ENCODE peak calls at places on chromosomes 4 and X, in eight cellular contexts. One of them, this sample, is unnamed.

GRCh38 chrX:53714580-53715335 is 28.2 kb upstream of the HUWE1 start:
- DNase-seq in stomach: peak; percentile 66
- DNase-seq in HCT116: peak; percentile 4
- DNase-seq in GM23338: peak; percentile 15
- DNase-seq in H1: no peak
- DNase-seq in sigmoid colon: no peak
- DNase-seq in upper lobe of left lung: peak; percentile 70
- DNase-seq in breast epithelium: peak; percentile 52
- DNase-seq in this sample: no peak

GRCh38 chr4:57605374-57605773 is 495.2 kb upstream of the IGFBP7 start:
- DNase-seq in breast epithelium: no peak
- DNase-seq in HCT116: no peak
- DNase-seq in stomach: no peak
- DNase-seq in upper lobe of left lung: no peak
- DNase-seq in sigmoid colon: no peak
- DNase-seq in GM23338: no peak
- DNase-seq in H1: no peak
- DNase-seq in this sample: no peak

GRCh38 chr4:169398294-169398693 is 127.5 kb upstream of the SH3RF1 start:
- DNase-seq in upper lobe of left lung: no peak
- DNase-seq in HCT116: no peak
- DNase-seq in H1: no peak
- DNase-seq in sigmoid colon: no peak
- DNase-seq in stomach: no peak
- DNase-seq in breast epithelium: no peak
- DNase-seq in GM23338: no peak
- DNase-seq in this sample: no peak

GRCh38 chr4:159055851-159056250 is 47.0 kb upstream of the RAPGEF2 start:
- DNase-seq in sigmoid colon: no peak
- DNase-seq in stomach: no peak
- DNase-seq in H1: no peak
- DNase-seq in breast epithelium: no peak
- DNase-seq in upper lobe of left lung: no peak
- DNase-seq in HCT116: no peak
- DNase-seq in GM23338: no peak
- DNase-seq in this sample: no peak

GRCh38 chr4:54498661-54499111 is 159.1 kb upstream of the KIT start:
- DNase-seq in HCT116: no peak
- DNase-seq in stomach: no peak
- DNase-seq in upper lobe of left lung: no peak
- DNase-seq in sigmoid colon: no peak
- DNase-seq in GM23338: peak; percentile 8
- DNase-seq in breast epithelium: no peak
- DNase-seq in H1: no peak
- DNase-seq in this sample: no peak

GRCh38 chr4:2432991-2433530 is 14.3 kb downstream of the CFAP99 start:
- DNase-seq in upper lobe of left lung: no peak
- DNase-seq in stomach: no peak
- DNase-seq in GM23338: no peak
- DNase-seq in sigmoid colon: no peak
- DNase-seq in HCT116: no peak
- DNase-seq in H1: no peak
- DNase-seq in breast epithelium: no peak
- DNase-seq in this sample: no peak

GRCh38 chr4:173958445-173958844 is 325.0 kb downstream of the FBXO8 start:
- DNase-seq in breast epithelium: no peak
- DNase-seq in HCT116: no peak
- DNase-seq in sigmoid colon: no peak
- DNase-seq in upper lobe of left lung: no peak
- DNase-seq in stomach: no peak
- DNase-seq in H1: no peak
- DNase-seq in GM23338: no peak
- DNase-seq in this sample: no peak

GRCh38 chrX:20139966-20140365 is 1.7 kb downstream of the EIF1AX start:
- DNase-seq in sigmoid colon: no peak
- DNase-seq in HCT116: no peak
- DNase-seq in upper lobe of left lung: no peak
- DNase-seq in GM23338: no peak
- DNase-seq in H1: no peak
- DNase-seq in breast epithelium: no peak
- DNase-seq in stomach: no peak
- DNase-seq in this sample: no peak

GRCh38 chr4:14515556-14515955 is 486.7 kb upstream of the CPEB2 start:
- DNase-seq in stomach: no peak
- DNase-seq in breast epithelium: no peak
- DNase-seq in GM23338: no peak
- DNase-seq in H1: no peak
- DNase-seq in HCT116: no peak
- DNase-seq in sigmoid colon: no peak
- DNase-seq in upper lobe of left lung: no peak
- DNase-seq in this sample: no peak

GRCh38 chr4:119116021-119116420 is 19.6 kb upstream of the MYOZ2 start:
- DNase-seq in H1: no peak
- DNase-seq in HCT116: no peak
- DNase-seq in stomach: no peak
- DNase-seq in upper lobe of left lung: no peak
- DNase-seq in sigmoid colon: no peak
- DNase-seq in GM23338: no peak
- DNase-seq in breast epithelium: no peak
- DNase-seq in this sample: no peak

GRCh38 chrX:69961365-69962072 is 88.2 kb downstream of the AWAT2 start:
- DNase-seq in GM23338: no peak
- DNase-seq in H1: no peak
- DNase-seq in breast epithelium: no peak
- DNase-seq in stomach: no peak
- DNase-seq in HCT116: no peak
- DNase-seq in sigmoid colon: no peak
- DNase-seq in upper lobe of left lung: no peak
- DNase-seq in this sample: no peak

GRCh38 chr4:112287258-112287873 is 1.7 kb upstream of the TIFA start:
- DNase-seq in stomach: no peak
- DNase-seq in breast epithelium: no peak
- DNase-seq in H1: no peak
- DNase-seq in HCT116: no peak
- DNase-seq in GM23338: no peak
- DNase-seq in sigmoid colon: no peak
- DNase-seq in upper lobe of left lung: no peak
- DNase-seq in this sample: no peak
- TF ChIP-seq POLR2AphosphoS5 in stomach: no peak
- TF ChIP-seq POLR2AphosphoS5 in breast epithelium: no peak
- TF ChIP-seq POLR2AphosphoS5 in H1: no peak
- TF ChIP-seq POLR2AphosphoS5 in HCT116: no peak
- TF ChIP-seq POLR2AphosphoS5 in GM23338: no peak
- TF ChIP-seq POLR2AphosphoS5 in sigmoid colon: no peak
- TF ChIP-seq POLR2AphosphoS5 in upper lobe of left lung: no peak
- TF ChIP-seq POLR2AphosphoS5 in this sample: no peak

DNA sequence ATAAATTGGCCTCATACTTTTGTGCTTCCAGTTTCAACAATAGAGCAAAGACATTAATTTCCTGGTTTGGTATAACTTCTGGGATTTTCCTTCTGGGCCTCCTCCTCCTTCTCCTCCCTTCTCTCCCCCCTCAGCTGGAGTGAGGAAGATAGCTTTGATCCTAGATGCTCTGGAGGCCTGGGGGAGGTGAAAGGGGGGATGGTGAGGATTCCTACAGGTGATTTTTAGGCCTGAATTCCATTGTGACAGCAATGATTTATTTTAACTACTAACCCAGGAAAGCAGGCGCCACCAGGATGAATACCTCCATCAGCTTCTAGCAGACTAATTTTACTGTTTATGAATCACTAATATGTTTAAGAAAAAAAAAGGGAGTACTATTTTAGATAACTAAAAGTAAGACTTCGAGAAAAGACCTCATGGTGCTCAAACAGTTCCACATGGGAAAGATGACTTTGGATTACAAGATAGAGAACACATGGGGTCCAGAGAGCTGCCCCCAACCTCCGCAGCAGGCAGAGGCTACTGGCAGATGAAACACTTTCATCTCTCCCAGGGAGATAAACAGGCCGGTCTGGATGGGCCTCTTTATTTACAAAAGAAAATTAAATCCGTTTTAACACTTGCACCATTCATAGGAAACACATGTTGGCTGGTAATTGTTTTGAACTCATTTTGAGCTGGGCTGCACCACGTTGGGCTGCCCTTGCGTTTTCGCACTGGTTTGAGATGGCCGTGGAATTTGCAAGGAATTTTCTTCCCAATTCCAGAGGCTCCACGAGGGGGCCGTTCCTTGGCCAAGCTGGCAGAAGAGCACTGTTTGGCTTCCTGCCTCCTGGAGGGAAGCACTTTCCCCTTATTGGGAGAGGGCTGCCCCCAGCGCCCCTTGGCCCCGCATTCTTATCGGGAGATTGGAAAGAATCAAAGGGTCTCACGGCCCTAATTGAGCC is 125.1 kb upstream of the STX18 start:
- DNase-seq in H1: no peak
- DNase-seq in HCT116: no peak
- DNase-seq in breast epithelium: no peak
- DNase-seq in GM23338: peak; percentile 77
- DNase-seq in stomach: no peak
- DNase-seq in upper lobe of left lung: no peak
- DNase-seq in sigmoid colon: no peak
- DNase-seq in this sample: no peak
- TF ChIP-seq POLR2AphosphoS5 in H1: no peak
- TF ChIP-seq POLR2AphosphoS5 in HCT116: no peak
- TF ChIP-seq POLR2AphosphoS5 in breast epithelium: no peak
- TF ChIP-seq POLR2AphosphoS5 in GM23338: no peak
- TF ChIP-seq POLR2AphosphoS5 in stomach: no peak
- TF ChIP-seq POLR2AphosphoS5 in upper lobe of left lung: no peak
- TF ChIP-seq POLR2AphosphoS5 in sigmoid colon: no peak
- TF ChIP-seq POLR2AphosphoS5 in this sample: no peak

GRCh38 chr4:53147179-53147578 is 218.7 kb downstream of the SCFD2 start:
- DNase-seq in sigmoid colon: no peak
- DNase-seq in upper lobe of left lung: no peak
- DNase-seq in HCT116: no peak
- DNase-seq in H1: no peak
- DNase-seq in GM23338: no peak
- DNase-seq in stomach: no peak
- DNase-seq in breast epithelium: no peak
- DNase-seq in this sample: no peak
- TF ChIP-seq POLR2AphosphoS5 in sigmoid colon: peak; percentile 12
- TF ChIP-seq POLR2AphosphoS5 in upper lobe of left lung: no peak
- TF ChIP-seq POLR2AphosphoS5 in HCT116: no peak
- TF ChIP-seq POLR2AphosphoS5 in H1: no peak
- TF ChIP-seq POLR2AphosphoS5 in GM23338: no peak
- TF ChIP-seq POLR2AphosphoS5 in stomach: no peak
- TF ChIP-seq POLR2AphosphoS5 in breast epithelium: no peak
- TF ChIP-seq POLR2AphosphoS5 in this sample: no peak

GRCh38 chr4:37803348-37803973 is 23.0 kb upstream of the PGM2 start:
- DNase-seq in upper lobe of left lung: no peak
- DNase-seq in stomach: no peak
- DNase-seq in GM23338: peak; percentile 62
- DNase-seq in HCT116: no peak
- DNase-seq in sigmoid colon: no peak
- DNase-seq in breast epithelium: no peak
- DNase-seq in H1: no peak
- DNase-seq in this sample: no peak

GRCh38 chr4:37799941-37800554 is 26.4 kb upstream of the PGM2 start:
- DNase-seq in sigmoid colon: no peak
- DNase-seq in breast epithelium: no peak
- DNase-seq in H1: no peak
- DNase-seq in stomach: no peak
- DNase-seq in HCT116: no peak
- DNase-seq in upper lobe of left lung: no peak
- DNase-seq in GM23338: no peak
- DNase-seq in this sample: no peak

GRCh38 chr4:37802068-37802666 is 24.3 kb upstream of the PGM2 start:
- DNase-seq in H1: no peak
- DNase-seq in GM23338: peak; percentile 79
- DNase-seq in sigmoid colon: no peak
- DNase-seq in stomach: peak; percentile 64
- DNase-seq in HCT116: peak; percentile 86
- DNase-seq in breast epithelium: peak; percentile 55
- DNase-seq in upper lobe of left lung: peak; percentile 77
- DNase-seq in this sample: no peak

DNA sequence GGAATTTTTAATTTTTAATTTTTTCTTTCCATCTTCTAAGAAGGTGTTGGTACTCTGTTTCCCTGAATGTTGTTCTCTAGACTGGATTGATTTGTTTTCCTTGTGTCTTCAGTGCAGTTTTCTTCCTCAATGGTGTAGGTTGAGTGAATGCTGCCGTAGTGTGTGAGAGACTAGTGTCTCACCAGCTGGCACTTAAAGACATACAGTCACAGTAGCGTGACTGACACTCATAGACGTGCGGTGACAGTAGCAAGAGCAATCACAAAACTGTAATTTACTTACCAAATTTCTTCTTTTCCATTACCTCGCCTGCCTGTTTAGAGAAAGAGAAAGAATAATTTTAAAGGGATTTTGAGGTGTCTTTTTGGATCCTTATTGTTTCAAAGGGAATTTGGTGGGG is 21.4 kb upstream of the PGM2 start:
- DNase-seq in HCT116: no peak
- DNase-seq in sigmoid colon: no peak
- DNase-seq in breast epithelium: no peak
- DNase-seq in upper lobe of left lung: no peak
- DNase-seq in H1: no peak
- DNase-seq in stomach: no peak
- DNase-seq in GM23338: no peak
- DNase-seq in this sample: no peak
- TF ChIP-seq POLR2AphosphoS5 in HCT116: no peak
- TF ChIP-seq POLR2AphosphoS5 in sigmoid colon: no peak
- TF ChIP-seq POLR2AphosphoS5 in breast epithelium: no peak
- TF ChIP-seq POLR2AphosphoS5 in upper lobe of left lung: no peak
- TF ChIP-seq POLR2AphosphoS5 in H1: no peak
- TF ChIP-seq POLR2AphosphoS5 in stomach: no peak
- TF ChIP-seq POLR2AphosphoS5 in GM23338: no peak
- TF ChIP-seq POLR2AphosphoS5 in this sample: no peak

GRCh38 chr4:104490770-104491395 is 3.8 kb downstream of the CXXC4 start:
- DNase-seq in breast epithelium: peak; percentile 75
- DNase-seq in H1: peak; percentile 62
- DNase-seq in stomach: peak; percentile 65
- DNase-seq in upper lobe of left lung: peak; percentile 62
- DNase-seq in sigmoid colon: peak; percentile 87
- DNase-seq in GM23338: peak; percentile 56
- DNase-seq in HCT116: no peak
- DNase-seq in this sample: no peak
- TF ChIP-seq POLR2AphosphoS5 in breast epithelium: no peak
- TF ChIP-seq POLR2AphosphoS5 in H1: no peak
- TF ChIP-seq POLR2AphosphoS5 in stomach: no peak
- TF ChIP-seq POLR2AphosphoS5 in upper lobe of left lung: no peak
- TF ChIP-seq POLR2AphosphoS5 in sigmoid colon: no peak
- TF ChIP-seq POLR2AphosphoS5 in GM23338: no peak
- TF ChIP-seq POLR2AphosphoS5 in HCT116: no peak
- TF ChIP-seq POLR2AphosphoS5 in this sample: peak; percentile 54

DNA sequence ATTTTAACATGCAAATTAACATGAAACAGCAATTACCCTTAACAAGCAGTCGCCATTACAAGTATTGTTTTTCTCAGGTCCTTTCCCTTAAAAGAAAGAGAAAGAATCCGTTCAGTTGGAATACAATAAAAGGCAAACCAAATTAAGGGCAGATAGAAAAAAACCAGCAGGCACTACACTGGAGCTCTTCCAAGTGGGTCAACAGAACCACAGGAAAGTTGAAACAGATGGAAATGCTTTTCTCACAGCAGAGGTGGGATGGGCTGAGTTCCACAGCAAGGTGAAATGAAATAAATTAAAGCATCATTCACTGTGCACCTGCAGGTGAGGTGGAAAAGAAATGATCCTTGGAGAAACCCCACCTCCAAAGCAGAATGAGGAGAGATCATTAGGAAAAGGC is 102.5 kb downstream of the APBB2 start:
- DNase-seq in H1: no peak
- DNase-seq in sigmoid colon: no peak
- DNase-seq in GM23338: no peak
- DNase-seq in breast epithelium: no peak
- DNase-seq in upper lobe of left lung: no peak
- DNase-seq in stomach: no peak
- DNase-seq in HCT116: no peak
- DNase-seq in this sample: no peak
- TF ChIP-seq POLR2AphosphoS5 in H1: no peak
- TF ChIP-seq POLR2AphosphoS5 in sigmoid colon: no peak
- TF ChIP-seq POLR2AphosphoS5 in GM23338: no peak
- TF ChIP-seq POLR2AphosphoS5 in breast epithelium: no peak
- TF ChIP-seq POLR2AphosphoS5 in upper lobe of left lung: no peak
- TF ChIP-seq POLR2AphosphoS5 in stomach: no peak
- TF ChIP-seq POLR2AphosphoS5 in HCT116: no peak
- TF ChIP-seq POLR2AphosphoS5 in this sample: no peak

This sample was measured in GM12891.